ENCODE peak calls at places on chromosomes 6 and 20, in ten cellular contexts. X is fibroblast of mammary gland; E is EL; F is KBM-7; R is GM13977; T is HTR-8/SVneo; H is kidney tubule cell; W is activated CD4-positive, CD25-positive, alpha-beta regulatory T cell; M is NCI-H2081 treated with DMSO at 0.1 percent for 48 hours; O is NCI-H460. C is an unnamed sample.

GRCh38 chr20:52427960-52428359 is 236.4 kb upstream of the ZFP64 start:
- DNase-seq in W (no peak), O (no peak), E (no peak), F (no peak), T (no peak), R (no peak), M (no peak), X (no peak), H (no peak), C (no peak)

GRCh38 chr6:163635731-163636344 is 221.3 kb downstream of the QKI start:
- DNase-seq in W (no peak), H (no peak), X (no peak), O (no peak), R (no peak), E (no peak), T (no peak), F (no peak), M (no peak), C (no peak)

GRCh38 chr6:93238632-93239031 is 180.7 kb downstream of the EPHA7 start:
- DNase-seq in X (no peak), H (no peak), R (no peak), O (no peak), M (no peak), T (no peak), W (no peak), E (no peak), F (no peak), C (no peak)

GRCh38 chr6:5084192-5084786 is 852 bp upstream of the PPP1R3G start:
- DNase-seq in M (no peak), X (peak; percentile 7), T (no peak), F (no peak), O (no peak), H (no peak), W (no peak), R (peak; percentile 65), E (no peak), C (no peak)

GRCh38 chr6:103872219-103872618 is 987.5 kb downstream of the HACE1 start:
- DNase-seq in F (no peak), O (no peak), M (no peak), T (no peak), W (no peak), X (no peak), R (no peak), H (no peak), E (no peak), C (no peak)

GRCh38 chr6:11606287-11606686 is 68.7 kb downstream of the TMEM170B start:
- DNase-seq in H (peak; percentile 73), R (no peak), F (no peak), M (peak; percentile 94), X (no peak), T (no peak), E (no peak), O (no peak), W (no peak), C (no peak)

GRCh38 chr6:79468116-79468515 is 69.1 kb downstream of the LCA5 start:
- DNase-seq in O (no peak), R (no peak), M (no peak), X (peak; percentile 6), T (no peak), E (peak; percentile 55), H (peak; percentile 76), F (no peak), W (no peak), C (no peak)

GRCh38 chr6:152068622-152069261 is 261.3 kb downstream of the ESR1 start:
- DNase-seq in E (no peak), F (no peak), W (no peak), H (no peak), R (no peak), M (no peak), T (no peak), O (no peak), X (peak; percentile 46), C (no peak)

GRCh38 chr6:12890171-12890790 is 173.7 kb downstream of the PHACTR1 start:
- DNase-seq in T (no peak), X (peak; percentile 3), E (no peak), F (peak; percentile 14), O (no peak), R (no peak), W (no peak), H (no peak), M (no peak), C (peak; percentile 1)

GRCh38 chr20:61263084-61263695 is 11.1 kb downstream of the CDH4 start:
- DNase-seq in O (peak; percentile 3), T (peak; percentile 64), R (no peak), H (peak; percentile 21), M (no peak), E (peak; percentile 31), W (no peak), F (peak; percentile 52), X (peak; percentile 33), C (no peak)

GRCh38 chr20:22684072-22684762 is 99.8 kb upstream of the FOXA2 start:
- DNase-seq in E (peak; percentile 57), W (no peak), R (peak; percentile 67), T (peak; percentile 66), M (peak; percentile 30), H (peak; percentile 68), O (peak; percentile 67), X (peak; percentile 68), F (peak; percentile 75), C (no peak)

GRCh38 chr6:156310701-156311100 is 466.5 kb upstream of the ARID1B start:
- DNase-seq in F (no peak), X (no peak), O (no peak), M (no peak), H (no peak), W (no peak), T (no peak), R (no peak), E (no peak), C (no peak)

GRCh38 chr6:41071501-41071922 is 644 bp downstream of the OARD1 start:
- DNase-seq in W (no peak), F (no peak), R (no peak), T (no peak), X (no peak), H (no peak), O (no peak), E (no peak), M (no peak), C (no peak)

GRCh38 chr20:47785321-47785899 is at the start of gene SULF2:
- DNase-seq in O (no peak), F (no peak), R (peak; percentile 63), E (no peak), W (no peak), X (no peak), M (no peak), H (peak; percentile 25), T (no peak), C (no peak)

GRCh38 chr6:125888989-125889656 is 67.4 kb upstream of the HINT3 start:
- DNase-seq in H (peak; percentile 75), X (peak; percentile 56), M (no peak), O (peak; percentile 47), F (peak; percentile 61), W (no peak), E (peak; percentile 40), R (peak; percentile 17), T (no peak), C (no peak)

GRCh38 chr20:2820084-2820895 is 4.1 kb downstream of the TMEM239 start:
- DNase-seq in M (no peak), E (peak; percentile 53), W (no peak), F (no peak), H (no peak), O (no peak), R (no peak), T (no peak), X (peak; percentile 11), C (no peak)

GRCh38 chr6:16912756-16913155 is 151.5 kb upstream of the ATXN1 start:
- DNase-seq in O (no peak), F (no peak), M (no peak), W (no peak), R (no peak), X (no peak), E (no peak), T (no peak), H (no peak), C (no peak)

GRCh38 chr6:106620931-106621672 is 8.2 kb downstream of the RTN4IP1 start:
- DNase-seq in W (no peak), X (no peak), H (no peak), M (no peak), R (no peak), O (no peak), E (no peak), T (no peak), F (no peak), C (no peak)

GRCh38 chr6:53811082-53811481 is 16.3 kb downstream of the LRRC1 start:
- DNase-seq in H (peak; percentile 95), W (no peak), R (peak; percentile 23), F (no peak), E (no peak), X (no peak), M (peak; percentile 75), T (no peak), O (no peak), C (no peak)

GRCh38 chr6:4668271-4669179 is 107.7 kb upstream of the CDYL start:
- DNase-seq in F (no peak), R (no peak), X (peak; percentile 53), O (no peak), E (peak; percentile 24), H (no peak), M (no peak), T (no peak), W (no peak), C (no peak)

GRCh38 chr6:156944412-156944811 is 167.2 kb downstream of the ARID1B start:
- DNase-seq in F (no peak), E (no peak), X (no peak), W (no peak), M (no peak), H (no peak), O (no peak), R (no peak), T (no peak), C (no peak)

GRCh38 chr6:140915001-140915950 is 1217.4 kb upstream of the GJE1 start:
- DNase-seq in R (no peak), F (no peak), T (no peak), H (no peak), M (peak; percentile 43), W (no peak), X (peak; percentile 16), O (no peak), E (no peak), C (no peak)

GRCh38 chr20:37413354-37413753 is 67.4 kb downstream of the SRC start:
- DNase-seq in F (no peak), W (no peak), M (no peak), O (no peak), R (no peak), X (no peak), T (no peak), E (no peak), H (no peak), C (no peak)

GRCh38 chr6:169156108-169156821 is 97.4 kb downstream of the THBS2 start:
- DNase-seq in F (no peak), X (peak; percentile 79), T (no peak), R (no peak), E (no peak), O (no peak), W (no peak), H (no peak), M (no peak), C (no peak)

GRCh38 chr6:148374040-148374439 is 31.4 kb downstream of the SASH1 start:
- DNase-seq in H (no peak), F (no peak), W (no peak), M (no peak), X (no peak), E (no peak), O (no peak), R (no peak), T (no peak), C (no peak)

GRCh38 chr6:68108243-68108835 is 526.7 kb upstream of the ADGRB3 start:
- DNase-seq in R (peak; percentile 7), M (no peak), T (peak; percentile 19), E (no peak), W (no peak), H (no peak), O (peak; percentile 11), F (no peak), X (peak; percentile 31), C (no peak)

GRCh38 chr6:107679457-107679856 is 144.7 kb downstream of the SCML4 start:
- DNase-seq in F (peak; percentile 45), R (no peak), W (no peak), O (no peak), T (no peak), M (no peak), E (peak; percentile 37), X (peak; percentile 89), H (peak; percentile 2), C (no peak)

GRCh38 chr6:150448221-150448620 is 79.4 kb downstream of the IYD start:
- DNase-seq in E (no peak), X (no peak), T (no peak), H (peak; percentile 6), O (no peak), W (no peak), R (no peak), F (no peak), M (no peak), C (no peak)

C was measured in activated gamma-delta T cell treated with anti-CD3 and anti-CD28 coated beads, Interleukin-2, amount 50 U/mL, for 16 hours.